ENCODE peak calls at places on chromosome 9, in five cellular contexts. C, U, J, Z and K are unnamed samples.

GRCh38 chr9:137314561-137315560 is 12.8 kb upstream of the NRARP start:
- DNase-seq in Z (peak), U (no peak), J (no peak), C (no peak), K (peak)

GRCh38 chr9:69805962-69806633 is 14.5 kb upstream of the CFAP95 start:
- DNase-seq in Z (peak), J (no peak), U (no peak), C (no peak), K (no peak)

GRCh38 chr9:137034709-137035506 is 3.0 kb upstream of the FUT7 start:
- DNase-seq in C (peak), U (peak), Z (peak), J (peak), K (peak)

GRCh38 chr9:136881691-136882108 is 4.6 kb upstream of the TRAF2 start:
- DNase-seq in Z (no peak), U (no peak), C (no peak), J (no peak), K (no peak)

GRCh38 chr9:134910146-134910545 is 7.6 kb downstream of the FCN1 start:
- DNase-seq in J (no peak), Z (no peak), C (no peak), U (no peak), K (no peak)

GRCh38 chr9:135275163-135275925 is 187.9 kb downstream of the OLFM1 start:
- DNase-seq in J (no peak), U (no peak), C (no peak), Z (no peak), K (no peak)

GRCh38 chr9:128102196-128102595 is 25.3 kb downstream of the PTGES2 start:
- DNase-seq in C (no peak), J (no peak), U (no peak), Z (no peak), K (no peak)

GRCh38 chr9:21580636-21581353 is 98.7 kb upstream of the IFNE start:
- DNase-seq in U (no peak), J (no peak), C (no peak), Z (no peak), K (no peak)

GRCh38 chr9:13128266-13128825 is 151.1 kb downstream of the MPDZ start:
- DNase-seq in C (no peak), Z (no peak), U (no peak), J (no peak), K (no peak)

GRCh38 chr9:82148849-82149544 is 160.4 kb downstream of the SPATA31D1 start:
- DNase-seq in U (no peak), C (no peak), Z (no peak), J (peak), K (no peak)

GRCh38 chr9:111843971-111844370 is 49.2 kb upstream of the SHOC1 start:
- DNase-seq in U (no peak), C (no peak), Z (no peak), J (no peak), K (no peak)

GRCh38 chr9:126516936-126517750 is 96.6 kb upstream of the LMX1B start:
- DNase-seq in J (peak), U (peak), Z (peak), C (peak), K (no peak)

GRCh38 chr9:111992523-111992922 is 95.9 kb downstream of the UGCG start:
- DNase-seq in U (no peak), C (no peak), Z (no peak), J (peak), K (no peak)

GRCh38 chr9:108622467-108622866 is 233.3 kb downstream of the ACTL7B start:
- DNase-seq in U (no peak), Z (no peak), C (no peak), J (peak), K (no peak)

GRCh38 chr9:114382951-114383865 is 4.6 kb downstream of the AKNA start:
- DNase-seq in J (peak), C (no peak), U (peak), Z (no peak), K (no peak)

GRCh38 chr9:111514967-111515366 is 10.0 kb upstream of the ZNF483 start:
- DNase-seq in C (no peak), Z (no peak), U (no peak), J (no peak), K (no peak)

GRCh38 chr9:112572416-112572815 is 85.8 kb downstream of the KIAA1958 start:
- DNase-seq in J (no peak), U (no peak), Z (no peak), C (no peak), K (no peak)

GRCh38 chr9:479951-480350 is 265.3 kb downstream of the DOCK8 start:
- DNase-seq in U (no peak), J (no peak), C (no peak), Z (no peak), K (no peak)

GRCh38 chr9:92592946-92593860 is 57.4 kb upstream of the ECM2 start:
- DNase-seq in U (no peak), J (no peak), Z (no peak), C (no peak), K (no peak)

GRCh38 chr9:99004717-99005460 is 61.2 kb downstream of the COL15A1 start:
- DNase-seq in Z (no peak), C (no peak), J (no peak), U (no peak), K (no peak)

GRCh38 chr9:129094387-129095169 is 13.7 kb downstream of the DOLPP1 start:
- DNase-seq in U (no peak), C (no peak), Z (no peak), J (no peak), K (no peak)

GRCh38 chr9:137650779-137651178 is 32.0 kb downstream of the EHMT1 start:
- DNase-seq in C (no peak), Z (no peak), J (no peak), U (no peak), K (no peak)

GRCh38 chr9:95125652-95126051 is 191.9 kb downstream of the FANCC start:
- DNase-seq in Z (no peak), C (no peak), J (no peak), U (no peak), K (no peak)

DNA sequence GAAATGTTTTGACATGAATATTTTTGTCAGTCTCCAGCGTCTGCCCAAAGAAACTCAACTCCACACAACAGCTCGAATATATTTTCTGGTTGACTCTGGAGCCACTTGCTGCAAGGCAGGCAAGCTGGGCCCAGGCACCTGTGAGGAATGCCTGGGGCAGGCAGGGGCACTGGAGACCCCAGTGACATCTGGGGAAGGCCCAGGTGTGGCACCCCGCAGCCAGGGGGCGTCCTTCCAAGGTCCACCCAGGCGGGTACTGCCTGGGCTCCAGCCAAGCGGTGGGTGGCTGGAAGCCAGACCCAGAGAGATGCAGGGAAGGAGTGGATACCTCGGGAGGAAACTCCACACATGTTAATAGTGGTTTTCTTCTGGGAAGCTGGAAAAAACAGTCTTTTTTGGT is 125.9 kb downstream of the PHF2 start:
- DNase-seq in J (no peak), C (no peak), U (no peak), Z (no peak), K (peak)
- TF ChIP-seq CTCF in J (no peak), C (no peak), U (no peak), Z (no peak), K (no peak)

DNA sequence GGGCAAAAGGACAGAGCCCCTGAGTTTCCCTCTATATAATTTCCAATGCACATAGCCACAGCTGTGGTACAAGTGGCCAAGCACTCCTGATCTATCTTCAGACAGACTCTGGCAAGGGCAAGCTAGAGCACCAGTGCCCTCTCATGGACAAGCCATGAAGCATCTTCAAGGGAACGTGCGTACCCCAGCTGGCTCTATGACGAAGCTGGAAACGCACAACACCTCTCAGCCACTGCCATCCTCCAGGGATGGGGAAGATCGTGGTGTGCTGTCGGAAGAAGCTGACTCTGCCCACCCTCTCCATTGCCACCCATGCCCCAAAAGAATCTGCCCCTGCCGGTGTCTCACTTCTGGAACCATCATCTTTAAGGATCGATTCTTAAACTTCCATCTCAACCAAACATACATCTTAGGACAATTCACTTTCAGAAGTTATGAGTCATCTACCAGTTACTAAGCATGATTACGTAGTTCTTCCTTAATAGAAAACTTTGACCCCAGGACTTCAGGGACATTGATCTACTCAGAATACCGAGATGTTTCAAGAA is 482.9 kb downstream of the AGTPBP1 start:
- DNase-seq in Z (peak), J (peak), C (peak), U (no peak), K (peak)
- TF ChIP-seq CTCF in Z (peak), J (peak), C (peak), U (no peak), K (peak)

DNA sequence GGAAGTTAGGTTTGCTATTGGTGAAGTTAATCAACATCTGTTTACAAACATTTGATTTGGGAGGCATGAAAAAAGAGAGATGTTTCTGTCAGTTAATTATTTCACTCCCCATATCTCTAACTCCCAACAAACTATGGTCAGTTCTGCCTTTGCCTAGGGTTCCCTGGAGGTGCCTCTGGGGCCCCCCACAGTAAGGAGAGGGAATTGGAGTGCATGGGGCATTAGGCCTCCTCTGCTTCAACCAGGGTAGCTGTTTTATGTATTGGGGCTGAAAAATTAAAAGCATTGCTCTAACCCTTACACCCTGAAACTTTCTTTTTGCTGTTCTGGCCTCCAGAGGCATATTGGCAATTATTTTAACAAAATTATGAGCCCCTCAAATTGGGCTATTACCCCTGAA is 32.3 kb downstream of the RUSC2 start:
- DNase-seq in C (no peak), J (no peak), U (no peak), Z (no peak), K (no peak)
- TF ChIP-seq CTCF in C (no peak), J (no peak), U (no peak), Z (no peak), K (peak)

DNA sequence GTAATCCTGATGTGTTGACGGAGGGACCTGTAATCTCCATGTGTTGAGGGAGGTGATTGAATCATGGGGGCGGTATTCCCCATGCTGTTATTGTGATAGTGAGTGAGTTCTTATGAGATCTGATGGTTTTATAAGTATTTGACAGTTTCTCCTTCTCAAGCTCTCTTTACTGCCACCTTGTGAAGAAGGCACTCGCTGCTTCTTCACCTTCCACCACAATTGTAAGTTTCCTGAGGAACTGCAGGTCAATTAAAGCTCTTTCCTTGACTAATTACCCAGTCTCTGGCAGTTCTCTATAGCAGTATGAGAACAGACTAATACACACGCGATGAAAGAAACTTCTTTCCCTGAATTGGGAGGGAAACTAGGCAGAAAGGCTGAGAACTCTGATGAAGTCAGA is 141.1 kb upstream of the RAD23B start:
- DNase-seq in Z (no peak), U (no peak), J (no peak), C (no peak), K (no peak)
- TF ChIP-seq CTCF in Z (no peak), U (no peak), J (peak), C (peak), K (no peak)

GRCh38 chr9:124054671-124055212 is 43.2 kb downstream of the LHX2 start:
- DNase-seq in U (no peak), Z (no peak), J (peak), C (no peak), K (no peak)
- TF ChIP-seq CTCF in U (no peak), Z (no peak), J (no peak), C (no peak), K (no peak)

GRCh38 chr9:38761334-38761733 is 41.4 kb upstream of the FAM240B start:
- DNase-seq in C (no peak), J (no peak), Z (no peak), U (no peak), K (no peak)
- TF ChIP-seq CTCF in C (no peak), J (no peak), Z (no peak), U (no peak), K (no peak)

GRCh38 chr9:5355817-5356216 is 16.1 kb upstream of the RLN1 start:
- DNase-seq in U (no peak), C (no peak), J (no peak), Z (no peak), K (no peak)

GRCh38 chr9:5354184-5354583 is 14.5 kb upstream of the RLN1 start:
- DNase-seq in J (no peak), Z (no peak), U (no peak), C (no peak), K (no peak)

GRCh38 chr9:5360341-5360740 is 20.7 kb upstream of the RLN1 start:
- DNase-seq in J (no peak), C (no peak), Z (no peak), U (no peak), K (no peak)

GRCh38 chr9:5361326-5362005 is 21.8 kb upstream of the RLN1 start:
- DNase-seq in C (no peak), U (no peak), Z (no peak), J (no peak), K (no peak)

DNA sequence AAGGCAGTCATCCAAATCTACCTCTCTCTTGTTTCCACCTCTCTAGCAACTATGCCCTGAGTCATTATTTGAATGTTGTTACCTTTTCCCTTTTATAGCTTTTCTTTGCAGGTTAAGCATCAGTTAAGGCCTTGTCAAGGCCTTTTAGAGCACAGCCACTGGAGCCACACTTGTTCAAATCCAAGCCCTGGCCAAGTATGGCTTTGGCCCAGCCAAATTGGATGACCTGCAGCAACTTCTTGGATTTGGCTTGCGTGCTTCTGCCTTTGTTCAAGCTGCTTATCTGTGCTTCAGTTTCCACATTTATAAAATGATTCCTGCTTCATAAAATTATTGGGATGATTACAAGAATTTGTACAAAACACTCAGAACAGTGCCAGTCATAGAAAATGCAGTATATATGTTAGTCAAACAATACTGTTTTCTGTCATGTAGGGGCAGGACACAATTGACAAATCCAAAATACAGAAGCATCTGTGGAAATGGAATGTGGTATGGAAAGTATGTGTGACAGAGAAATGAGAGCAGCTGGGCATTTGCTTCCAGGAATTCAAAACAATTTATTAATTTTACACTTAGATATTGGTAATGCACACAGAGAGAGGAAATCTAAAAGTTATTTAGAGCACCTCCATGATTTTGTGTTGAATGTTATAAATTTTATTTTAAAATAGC is 17.9 kb upstream of the RLN1 start:
- DNase-seq in C (no peak), J (no peak), Z (no peak), U (no peak), K (no peak)
- TF ChIP-seq CTCF in C (no peak), J (no peak), Z (no peak), U (no peak), K (no peak)

DNA sequence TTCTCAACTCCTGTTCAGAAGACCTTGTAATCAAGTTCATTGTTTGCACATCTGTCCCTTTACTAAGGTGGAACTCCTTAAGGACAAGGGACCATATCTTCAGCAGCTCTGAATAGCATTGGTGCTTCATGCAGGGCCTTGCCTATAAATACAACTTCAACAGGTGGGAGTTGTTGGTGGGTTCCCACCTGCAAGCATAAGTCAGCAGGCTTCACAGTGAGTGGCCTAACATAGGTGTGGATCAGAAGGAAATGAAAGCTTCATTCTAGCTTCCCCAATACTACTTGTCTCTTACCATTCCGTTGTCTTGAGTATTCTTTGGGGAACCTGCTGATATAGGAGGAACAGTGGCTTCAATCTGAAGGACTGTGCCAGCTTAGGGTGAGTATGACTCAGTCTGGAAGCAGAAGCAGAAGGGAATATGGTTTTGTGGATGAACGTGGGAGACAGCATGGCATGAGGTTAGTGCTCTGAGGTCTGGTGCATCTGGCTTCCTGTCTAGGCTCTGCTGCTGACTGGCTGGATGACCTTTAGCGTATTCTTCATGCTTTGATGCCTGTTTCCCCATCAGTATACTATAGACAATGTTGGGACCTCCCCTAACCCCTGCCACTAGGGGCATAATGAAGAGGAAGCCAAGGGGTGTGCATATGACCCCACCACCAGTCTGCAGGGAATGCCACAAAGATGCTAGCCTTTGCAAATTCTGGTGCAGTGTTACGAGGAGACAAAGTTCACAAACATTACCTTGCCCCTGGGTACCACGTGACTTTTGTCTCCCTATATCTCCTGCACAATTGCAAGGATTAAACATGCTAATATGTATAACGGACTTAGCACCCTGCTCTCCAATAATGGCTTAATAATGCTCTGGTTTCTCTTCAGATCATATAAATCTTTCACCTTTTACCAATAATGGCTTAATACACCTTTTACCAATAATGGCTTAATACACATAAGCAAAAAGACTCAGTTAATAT is 192.3 kb downstream of the PALM2AKAP2 start:
- DNase-seq in U (no peak), J (no peak), C (no peak), Z (no peak), K (no peak)
- TF ChIP-seq CTCF in U (no peak), J (no peak), C (no peak), Z (no peak), K (no peak)

GRCh38 chr9:130432796-130433167 is 12.0 kb upstream of the ASS1 start:
- DNase-seq in J (no peak), Z (no peak), U (no peak), C (no peak), K (no peak)

GRCh38 chr9:130433168-130433946 is 11.4 kb upstream of the ASS1 start:
- DNase-seq in Z (peak), J (no peak), U (peak), C (peak), K (peak)

GRCh38 chr9:130431536-130432303 is 13.0 kb upstream of the ASS1 start:
- DNase-seq in C (no peak), U (no peak), Z (no peak), J (no peak), K (no peak)

GRCh38 chr9:130430734-130431535 is 13.8 kb upstream of the ASS1 start:
- DNase-seq in J (no peak), Z (no peak), U (no peak), C (no peak), K (no peak)

GRCh38 chr9:130432362-130432761 is 12.4 kb upstream of the ASS1 start:
- DNase-seq in Z (no peak), J (no peak), C (no peak), U (no peak), K (no peak)
- TF ChIP-seq CTCF in Z (peak), J (peak), C (no peak), U (no peak), K (no peak)